ENCODE peak calls at places on chromosomes 4 and X, in five cellular contexts. A, J, X, E and C are unnamed samples.

GRCh38 chr4:88820723-88821368 is 123.2 kb upstream of the NAP1L5 start:
- DNase-seq in X (no peak), J (no peak), E (no peak), A (no peak), C (no peak)

GRCh38 chr4:67332627-67333026 is 212.7 kb downstream of the CENPC start:
- DNase-seq in E (no peak), J (no peak), X (no peak), A (no peak), C (no peak)

GRCh38 chrX:104987063-104987462 is 233.4 kb downstream of the TEX13A start:
- DNase-seq in E (no peak), X (no peak), A (no peak), J (no peak), C (no peak)

GRCh38 chr4:11428701-11429571 is at the start of gene HS3ST1:
- DNase-seq in J (peak), E (peak), A (no peak), X (peak), C (no peak)

GRCh38 chrX:103688949-103689348 is 2.5 kb upstream of the MORF4L2 start:
- DNase-seq in E (peak), X (peak), J (no peak), A (no peak), C (no peak)

GRCh38 chrX:129781134-129782014 is 1.6 kb downstream of the SASH3 start:
- DNase-seq in X (peak), E (no peak), A (peak), J (no peak), C (peak)

GRCh38 chr4:158446106-158446505 is 75.6 kb upstream of the RXFP1 start:
- DNase-seq in J (no peak), E (no peak), X (no peak), A (no peak), C (no peak)

GRCh38 chr4:129515356-129515755 is 419.4 kb downstream of the C4orf33 start:
- DNase-seq in X (no peak), A (no peak), E (no peak), J (no peak), C (no peak)